ENCODE peak calls at places on chromosome 7, in six cellular contexts. One of them, this sample, is unnamed.

GRCh38 chr7:25829663-25830062 is 322.3 kb upstream of the NFE2L3 start:
- DNase-seq in stimulated activated CD8-positive, alpha-beta memory T cell treated with anti-CD3 and anti-CD28 coated beads, Interleukin-4, amount 100 ng/mL, for 1 hour: no peak
- DNase-seq in NCI-H2029: no peak
- DNase-seq in H54: no peak
- DNase-seq in Daoy: no peak
- DNase-seq in iPS-NIHi11: no peak
- DNase-seq in this sample: no peak

GRCh38 chr7:27750336-27750735 is 10.4 kb downstream of the TAX1BP1 start:
- DNase-seq in stimulated activated CD8-positive, alpha-beta memory T cell treated with anti-CD3 and anti-CD28 coated beads, Interleukin-4, amount 100 ng/mL, for 1 hour: no peak
- DNase-seq in NCI-H2029: no peak
- DNase-seq in H54: no peak
- DNase-seq in Daoy: no peak
- DNase-seq in iPS-NIHi11: no peak
- DNase-seq in this sample: no peak

GRCh38 chr7:46003896-46004875 is 83.1 kb upstream of the IGFBP3 start:
- DNase-seq in stimulated activated CD8-positive, alpha-beta memory T cell treated with anti-CD3 and anti-CD28 coated beads, Interleukin-4, amount 100 ng/mL, for 1 hour: no peak
- DNase-seq in NCI-H2029: no peak
- DNase-seq in H54: peak; percentile 92
- DNase-seq in Daoy: peak; percentile 92
- DNase-seq in iPS-NIHi11: no peak
- DNase-seq in this sample: no peak

GRCh38 chr7:12194426-12194825 is 16.7 kb upstream of the TMEM106B start:
- DNase-seq in stimulated activated CD8-positive, alpha-beta memory T cell treated with anti-CD3 and anti-CD28 coated beads, Interleukin-4, amount 100 ng/mL, for 1 hour: no peak
- DNase-seq in NCI-H2029: no peak
- DNase-seq in H54: no peak
- DNase-seq in Daoy: no peak
- DNase-seq in iPS-NIHi11: no peak
- DNase-seq in this sample: no peak

GRCh38 chr7:159022238-159022993 is 122.3 kb downstream of the VIPR2 start:
- DNase-seq in stimulated activated CD8-positive, alpha-beta memory T cell treated with anti-CD3 and anti-CD28 coated beads, Interleukin-4, amount 100 ng/mL, for 1 hour: no peak
- DNase-seq in NCI-H2029: no peak
- DNase-seq in H54: no peak
- DNase-seq in Daoy: peak; percentile 85
- DNase-seq in iPS-NIHi11: no peak
- DNase-seq in this sample: no peak

GRCh38 chr7:44348300-44348699 is 22.9 kb upstream of the CAMK2B start:
- DNase-seq in stimulated activated CD8-positive, alpha-beta memory T cell treated with anti-CD3 and anti-CD28 coated beads, Interleukin-4, amount 100 ng/mL, for 1 hour: no peak
- DNase-seq in NCI-H2029: no peak
- DNase-seq in H54: peak; percentile 70
- DNase-seq in Daoy: no peak
- DNase-seq in iPS-NIHi11: peak; percentile 69
- DNase-seq in this sample: peak; percentile 45

GRCh38 chr7:118836933-118837332 is 612.4 kb downstream of the ANKRD7 start:
- DNase-seq in stimulated activated CD8-positive, alpha-beta memory T cell treated with anti-CD3 and anti-CD28 coated beads, Interleukin-4, amount 100 ng/mL, for 1 hour: no peak
- DNase-seq in NCI-H2029: no peak
- DNase-seq in H54: no peak
- DNase-seq in Daoy: no peak
- DNase-seq in iPS-NIHi11: no peak
- DNase-seq in this sample: no peak

GRCh38 chr7:2680792-2681490 is 7.1 kb upstream of the AMZ1 start:
- DNase-seq in stimulated activated CD8-positive, alpha-beta memory T cell treated with anti-CD3 and anti-CD28 coated beads, Interleukin-4, amount 100 ng/mL, for 1 hour: no peak
- DNase-seq in NCI-H2029: peak; percentile 74
- DNase-seq in H54: peak; percentile 98
- DNase-seq in Daoy: peak; percentile 82
- DNase-seq in iPS-NIHi11: peak; percentile 93
- DNase-seq in this sample: peak; percentile 88

GRCh38 chr7:50431316-50431715 is 18.8 kb downstream of the FIGNL1 start:
- DNase-seq in stimulated activated CD8-positive, alpha-beta memory T cell treated with anti-CD3 and anti-CD28 coated beads, Interleukin-4, amount 100 ng/mL, for 1 hour: no peak
- DNase-seq in NCI-H2029: no peak
- DNase-seq in H54: no peak
- DNase-seq in Daoy: no peak
- DNase-seq in iPS-NIHi11: no peak
- DNase-seq in this sample: no peak

GRCh38 chr7:5574770-5575269 is 151.2 kb upstream of the TNRC18 start:
- DNase-seq in stimulated activated CD8-positive, alpha-beta memory T cell treated with anti-CD3 and anti-CD28 coated beads, Interleukin-4, amount 100 ng/mL, for 1 hour: no peak
- DNase-seq in NCI-H2029: no peak
- DNase-seq in H54: no peak
- DNase-seq in Daoy: no peak
- DNase-seq in iPS-NIHi11: peak; percentile 64
- DNase-seq in this sample: no peak

GRCh38 chr7:84248267-84248666 is 53.7 kb upstream of the SEMA3A start:
- DNase-seq in stimulated activated CD8-positive, alpha-beta memory T cell treated with anti-CD3 and anti-CD28 coated beads, Interleukin-4, amount 100 ng/mL, for 1 hour: no peak
- DNase-seq in NCI-H2029: no peak
- DNase-seq in H54: no peak
- DNase-seq in Daoy: no peak
- DNase-seq in iPS-NIHi11: no peak
- DNase-seq in this sample: no peak

GRCh38 chr7:120959929-120960484 is 9.4 kb downstream of the ING3 start:
- DNase-seq in stimulated activated CD8-positive, alpha-beta memory T cell treated with anti-CD3 and anti-CD28 coated beads, Interleukin-4, amount 100 ng/mL, for 1 hour: no peak
- DNase-seq in NCI-H2029: no peak
- DNase-seq in H54: no peak
- DNase-seq in Daoy: no peak
- DNase-seq in iPS-NIHi11: no peak
- DNase-seq in this sample: no peak

GRCh38 chr7:41879424-41879823 is 176.5 kb upstream of the INHBA start:
- DNase-seq in stimulated activated CD8-positive, alpha-beta memory T cell treated with anti-CD3 and anti-CD28 coated beads, Interleukin-4, amount 100 ng/mL, for 1 hour: no peak
- DNase-seq in NCI-H2029: no peak
- DNase-seq in H54: no peak
- DNase-seq in Daoy: no peak
- DNase-seq in iPS-NIHi11: no peak
- DNase-seq in this sample: no peak

GRCh38 chr7:100854146-100854895 is 1.8 kb downstream of the SLC12A9 start:
- DNase-seq in stimulated activated CD8-positive, alpha-beta memory T cell treated with anti-CD3 and anti-CD28 coated beads, Interleukin-4, amount 100 ng/mL, for 1 hour: no peak
- DNase-seq in NCI-H2029: no peak
- DNase-seq in H54: no peak
- DNase-seq in Daoy: no peak
- DNase-seq in iPS-NIHi11: no peak
- DNase-seq in this sample: peak; percentile 20

GRCh38 chr7:149759111-149759510 is 14.3 kb downstream of the ZNF467 start:
- DNase-seq in stimulated activated CD8-positive, alpha-beta memory T cell treated with anti-CD3 and anti-CD28 coated beads, Interleukin-4, amount 100 ng/mL, for 1 hour: no peak
- DNase-seq in NCI-H2029: no peak
- DNase-seq in H54: no peak
- DNase-seq in Daoy: no peak
- DNase-seq in iPS-NIHi11: no peak
- DNase-seq in this sample: no peak

GRCh38 chr7:132362059-132362458 is 214.2 kb downstream of the PLXNA4 start:
- DNase-seq in stimulated activated CD8-positive, alpha-beta memory T cell treated with anti-CD3 and anti-CD28 coated beads, Interleukin-4, amount 100 ng/mL, for 1 hour: no peak
- DNase-seq in NCI-H2029: no peak
- DNase-seq in H54: no peak
- DNase-seq in Daoy: no peak
- DNase-seq in iPS-NIHi11: no peak
- DNase-seq in this sample: no peak

GRCh38 chr7:50308301-50309129 is 4.0 kb downstream of the IKZF1 start:
- DNase-seq in stimulated activated CD8-positive, alpha-beta memory T cell treated with anti-CD3 and anti-CD28 coated beads, Interleukin-4, amount 100 ng/mL, for 1 hour: no peak
- DNase-seq in NCI-H2029: no peak
- DNase-seq in H54: no peak
- DNase-seq in Daoy: peak; percentile 29
- DNase-seq in iPS-NIHi11: no peak
- DNase-seq in this sample: no peak

GRCh38 chr7:151993977-151994676 is 31.3 kb upstream of the GALNT11 start:
- DNase-seq in stimulated activated CD8-positive, alpha-beta memory T cell treated with anti-CD3 and anti-CD28 coated beads, Interleukin-4, amount 100 ng/mL, for 1 hour: no peak
- DNase-seq in NCI-H2029: no peak
- DNase-seq in H54: no peak
- DNase-seq in Daoy: peak; percentile 30
- DNase-seq in iPS-NIHi11: peak; percentile 22
- DNase-seq in this sample: no peak

GRCh38 chr7:77571791-77572190 is 34.7 kb downstream of the PTPN12 start:
- DNase-seq in stimulated activated CD8-positive, alpha-beta memory T cell treated with anti-CD3 and anti-CD28 coated beads, Interleukin-4, amount 100 ng/mL, for 1 hour: no peak
- DNase-seq in NCI-H2029: no peak
- DNase-seq in H54: no peak
- DNase-seq in Daoy: no peak
- DNase-seq in iPS-NIHi11: no peak
- DNase-seq in this sample: no peak

GRCh38 chr7:105461518-105461917 is 60.6 kb downstream of the PUS7 start:
- DNase-seq in stimulated activated CD8-positive, alpha-beta memory T cell treated with anti-CD3 and anti-CD28 coated beads, Interleukin-4, amount 100 ng/mL, for 1 hour: no peak
- DNase-seq in NCI-H2029: no peak
- DNase-seq in H54: no peak
- DNase-seq in Daoy: no peak
- DNase-seq in iPS-NIHi11: no peak
- DNase-seq in this sample: no peak

GRCh38 chr7:143988986-143989745 is 11.0 kb upstream of the OR6B1 start:
- DNase-seq in stimulated activated CD8-positive, alpha-beta memory T cell treated with anti-CD3 and anti-CD28 coated beads, Interleukin-4, amount 100 ng/mL, for 1 hour: no peak
- DNase-seq in NCI-H2029: no peak
- DNase-seq in H54: no peak
- DNase-seq in Daoy: no peak
- DNase-seq in iPS-NIHi11: no peak
- DNase-seq in this sample: no peak

This sample was measured in GM20000.